ENCODE peak calls at places on chromosome 18, in seven cellular contexts. One of them, this sample, is unnamed.

GRCh38 chr18:26549103-26549485 is 741 bp upstream of the KCTD1 start:
- DNase-seq in HCT116: no peak
- DNase-seq in H1: peak; percentile 74
- DNase-seq in K562: no peak
- DNase-seq in HepG2: no peak
- DNase-seq in GM12878: no peak
- DNase-seq in SK-N-SH: peak; percentile 69
- DNase-seq in this sample: no peak

GRCh38 chr18:59996370-59996966 is 96.7 kb downstream of the PMAIP1 start:
- DNase-seq in HCT116: peak; percentile 59
- DNase-seq in H1: no peak
- DNase-seq in K562: peak; percentile 37
- DNase-seq in HepG2: peak; percentile 15
- DNase-seq in GM12878: no peak
- DNase-seq in SK-N-SH: peak; percentile 58
- DNase-seq in this sample: no peak

GRCh38 chr18:55780591-55781071 is 192.6 kb upstream of the TCF4 start:
- DNase-seq in HCT116: no peak
- DNase-seq in H1: no peak
- DNase-seq in K562: no peak
- DNase-seq in HepG2: no peak
- DNase-seq in GM12878: no peak
- DNase-seq in SK-N-SH: no peak
- DNase-seq in this sample: no peak

GRCh38 chr18:22813648-22814328 is 119.3 kb upstream of the RBBP8 start:
- DNase-seq in HCT116: no peak
- DNase-seq in H1: no peak
- DNase-seq in K562: peak; percentile 30
- DNase-seq in HepG2: peak; percentile 21
- DNase-seq in GM12878: no peak
- DNase-seq in SK-N-SH: peak; percentile 43
- DNase-seq in this sample: no peak

GRCh38 chr18:37385846-37386435 is 179.7 kb downstream of the CELF4 start:
- DNase-seq in HCT116: peak; percentile 24
- DNase-seq in H1: no peak
- DNase-seq in K562: peak; percentile 58
- DNase-seq in HepG2: peak; percentile 13
- DNase-seq in GM12878: no peak
- DNase-seq in SK-N-SH: peak; percentile 52
- DNase-seq in this sample: no peak

GRCh38 chr18:68489018-68489792 is 225.7 kb downstream of the TMX3 start:
- DNase-seq in HCT116: no peak
- DNase-seq in H1: no peak
- DNase-seq in K562: no peak
- DNase-seq in HepG2: no peak
- DNase-seq in GM12878: no peak
- DNase-seq in SK-N-SH: no peak
- DNase-seq in this sample: peak; percentile 50

GRCh38 chr18:51897884-51898283 is 442.1 kb upstream of the DCC start:
- DNase-seq in HCT116: no peak
- DNase-seq in H1: no peak
- DNase-seq in K562: no peak
- DNase-seq in HepG2: no peak
- DNase-seq in GM12878: no peak
- DNase-seq in SK-N-SH: no peak
- DNase-seq in this sample: no peak

GRCh38 chr18:29644276-29644675 is 1398.3 kb downstream of the DSC3 start:
- DNase-seq in HCT116: peak; percentile 0
- DNase-seq in H1: no peak
- DNase-seq in K562: no peak
- DNase-seq in HepG2: no peak
- DNase-seq in GM12878: no peak
- DNase-seq in SK-N-SH: no peak
- DNase-seq in this sample: no peak

GRCh38 chr18:47992903-47993302 is 62.4 kb upstream of the SMAD2 start:
- DNase-seq in HCT116: no peak
- DNase-seq in H1: no peak
- DNase-seq in K562: no peak
- DNase-seq in HepG2: no peak
- DNase-seq in GM12878: no peak
- DNase-seq in SK-N-SH: no peak
- DNase-seq in this sample: no peak

GRCh38 chr18:22841840-22842239 is 91.3 kb upstream of the RBBP8 start:
- DNase-seq in HCT116: no peak
- DNase-seq in H1: no peak
- DNase-seq in K562: no peak
- DNase-seq in HepG2: no peak
- DNase-seq in GM12878: no peak
- DNase-seq in SK-N-SH: no peak
- DNase-seq in this sample: no peak

GRCh38 chr18:668263-668662 is 10.8 kb downstream of the TYMS start:
- DNase-seq in HCT116: no peak
- DNase-seq in H1: no peak
- DNase-seq in K562: no peak
- DNase-seq in HepG2: no peak
- DNase-seq in GM12878: no peak
- DNase-seq in SK-N-SH: no peak
- DNase-seq in this sample: no peak

GRCh38 chr18:78974115-78974740 is 5.4 kb upstream of the SALL3 start:
- DNase-seq in HCT116: no peak
- DNase-seq in H1: peak; percentile 64
- DNase-seq in K562: no peak
- DNase-seq in HepG2: no peak
- DNase-seq in GM12878: no peak
- DNase-seq in SK-N-SH: no peak
- DNase-seq in this sample: no peak

GRCh38 chr18:56431551-56431950 is 206.8 kb downstream of the TXNL1 start:
- DNase-seq in HCT116: no peak
- DNase-seq in H1: no peak
- DNase-seq in K562: no peak
- DNase-seq in HepG2: no peak
- DNase-seq in GM12878: no peak
- DNase-seq in SK-N-SH: no peak
- DNase-seq in this sample: no peak

GRCh38 chr18:44723973-44724778 is 43.5 kb downstream of the SETBP1 start:
- DNase-seq in HCT116: no peak
- DNase-seq in H1: no peak
- DNase-seq in K562: peak; percentile 30
- DNase-seq in HepG2: no peak
- DNase-seq in GM12878: no peak
- DNase-seq in SK-N-SH: no peak
- DNase-seq in this sample: no peak

GRCh38 chr18:6660334-6660733 is 69.2 kb upstream of the ARHGAP28 start:
- DNase-seq in HCT116: no peak
- DNase-seq in H1: no peak
- DNase-seq in K562: no peak
- DNase-seq in HepG2: no peak
- DNase-seq in GM12878: no peak
- DNase-seq in SK-N-SH: no peak
- DNase-seq in this sample: no peak

GRCh38 chr18:7733642-7734041 is 166.5 kb downstream of the PTPRM start:
- DNase-seq in HCT116: no peak
- DNase-seq in H1: no peak
- DNase-seq in K562: no peak
- DNase-seq in HepG2: peak; percentile 57
- DNase-seq in GM12878: no peak
- DNase-seq in SK-N-SH: no peak
- DNase-seq in this sample: no peak

GRCh38 chr18:50203801-50204604 is 9.1 kb upstream of the MYO5B start:
- DNase-seq in HCT116: peak; percentile 49
- DNase-seq in H1: peak; percentile 81
- DNase-seq in K562: peak; percentile 60
- DNase-seq in HepG2: peak; percentile 46
- DNase-seq in GM12878: no peak
- DNase-seq in SK-N-SH: peak; percentile 68
- DNase-seq in this sample: peak; percentile 40

DNA sequence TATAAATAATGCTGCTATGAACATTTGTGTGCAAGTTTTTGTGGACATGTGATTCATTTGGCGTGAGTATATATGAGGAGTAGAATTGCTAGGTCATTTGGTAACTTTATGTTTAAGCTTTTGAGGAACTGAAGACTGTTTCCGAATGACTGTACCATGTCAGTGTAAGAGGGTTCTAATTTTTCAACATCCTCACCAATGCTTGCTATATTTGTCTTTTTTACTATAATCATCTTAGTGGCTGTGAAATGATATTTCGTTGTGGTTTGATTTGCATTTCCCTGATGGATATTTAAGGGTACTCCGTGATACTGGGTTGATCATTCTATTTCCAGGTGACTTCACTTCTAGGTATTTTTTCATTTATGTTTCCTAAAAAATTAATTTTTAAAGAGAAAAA is 241.1 kb downstream of the BCL2 start:
- DNase-seq in HCT116: no peak
- DNase-seq in H1: no peak
- DNase-seq in K562: no peak
- DNase-seq in HepG2: no peak
- DNase-seq in GM12878: peak; percentile 98
- DNase-seq in SK-N-SH: no peak
- DNase-seq in this sample: no peak
- H3K9ac ChIP-seq in HCT116: no peak overlapping the region
- H3K9ac ChIP-seq in H1: no peak overlapping the region
- H3K9ac ChIP-seq in K562: no peak overlapping the region
- H3K9ac ChIP-seq in HepG2: no peak overlapping the region
- H3K9ac ChIP-seq in GM12878: no peak overlapping the region
- H3K9ac ChIP-seq in SK-N-SH: no peak overlapping the region
- H3K9ac ChIP-seq in this sample: no peak overlapping the region

DNA sequence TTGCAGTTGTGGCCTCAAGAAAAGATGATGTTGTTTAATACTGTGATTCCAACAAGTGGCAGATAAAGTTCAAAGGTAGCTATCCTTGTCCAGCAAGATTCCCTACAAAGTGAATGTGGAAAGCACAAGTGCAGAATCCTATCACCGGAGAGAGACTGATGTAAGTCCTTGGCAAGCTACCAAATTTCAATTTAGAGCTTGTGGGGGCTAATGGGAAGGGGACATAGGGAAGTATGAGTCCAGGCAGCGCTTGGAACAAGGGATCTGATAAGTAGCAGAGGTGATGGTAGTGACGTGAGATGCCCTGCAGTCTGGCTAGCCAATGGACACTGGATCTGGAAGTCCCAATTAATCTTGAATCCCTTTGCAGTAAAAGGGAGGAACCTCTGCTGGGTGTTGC is 165.2 kb upstream of the DTNA start:
- DNase-seq in HCT116: no peak
- DNase-seq in H1: no peak
- DNase-seq in K562: no peak
- DNase-seq in HepG2: no peak
- DNase-seq in GM12878: no peak
- DNase-seq in SK-N-SH: peak; percentile 31
- DNase-seq in this sample: no peak
- TF ChIP-seq YY1 in HCT116: no peak
- TF ChIP-seq YY1 in H1: no peak
- TF ChIP-seq YY1 in K562: no peak
- TF ChIP-seq YY1 in HepG2: no peak
- TF ChIP-seq YY1 in GM12878: no peak
- TF ChIP-seq YY1 in SK-N-SH: no peak
- TF ChIP-seq YY1 in this sample: no peak

GRCh38 chr18:24982831-24983230 is 369.1 kb downstream of the ZNF521 start:
- DNase-seq in HCT116: no peak
- DNase-seq in H1: no peak
- DNase-seq in K562: no peak
- DNase-seq in HepG2: no peak
- DNase-seq in GM12878: no peak
- DNase-seq in SK-N-SH: no peak
- DNase-seq in this sample: no peak

GRCh38 chr18:24985616-24986015 is 366.4 kb downstream of the ZNF521 start:
- DNase-seq in HCT116: no peak
- DNase-seq in H1: no peak
- DNase-seq in K562: no peak
- DNase-seq in HepG2: no peak
- DNase-seq in GM12878: no peak
- DNase-seq in SK-N-SH: no peak
- DNase-seq in this sample: no peak

GRCh38 chr18:24987271-24987932 is 364.6 kb downstream of the ZNF521 start:
- DNase-seq in HCT116: no peak
- DNase-seq in H1: no peak
- DNase-seq in K562: no peak
- DNase-seq in HepG2: no peak
- DNase-seq in GM12878: no peak
- DNase-seq in SK-N-SH: peak; percentile 6
- DNase-seq in this sample: no peak

GRCh38 chr18:24986611-24987270 is 365.2 kb downstream of the ZNF521 start:
- DNase-seq in HCT116: no peak
- DNase-seq in H1: no peak
- DNase-seq in K562: no peak
- DNase-seq in HepG2: no peak
- DNase-seq in GM12878: no peak
- DNase-seq in SK-N-SH: no peak
- DNase-seq in this sample: no peak

DNA sequence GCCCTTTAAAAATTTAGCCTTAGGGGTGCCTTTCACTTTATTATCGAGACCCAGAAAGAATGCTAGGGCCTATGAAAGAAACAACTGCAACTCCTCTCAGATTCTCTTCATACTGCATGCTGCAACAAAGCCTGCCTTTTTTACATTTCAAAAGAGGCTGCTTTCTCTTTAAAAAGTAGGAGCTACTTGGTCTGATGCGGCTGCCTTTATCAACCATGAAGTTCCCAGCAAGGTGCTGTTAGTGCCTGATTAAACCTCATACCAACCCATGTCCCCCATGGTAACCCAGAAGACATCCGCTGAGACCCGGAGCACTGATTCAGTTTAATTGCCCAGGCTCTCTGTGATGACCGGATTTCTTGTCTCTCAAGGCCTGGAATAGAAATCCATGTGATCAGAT is 368.4 kb downstream of the ZNF521 start:
- DNase-seq in HCT116: no peak
- DNase-seq in H1: no peak
- DNase-seq in K562: no peak
- DNase-seq in HepG2: no peak
- DNase-seq in GM12878: no peak
- DNase-seq in SK-N-SH: no peak
- DNase-seq in this sample: no peak
- H3K4me3 ChIP-seq in HCT116: no peak overlapping the region
- H3K4me3 ChIP-seq in H1: peak overlapping the region; percentile 13
- H3K4me3 ChIP-seq in K562: no peak overlapping the region
- H3K4me3 ChIP-seq in HepG2: no peak overlapping the region
- H3K4me3 ChIP-seq in GM12878: no peak overlapping the region
- H3K4me3 ChIP-seq in SK-N-SH: no peak overlapping the region
- H3K4me3 ChIP-seq in this sample: no peak overlapping the region

DNA sequence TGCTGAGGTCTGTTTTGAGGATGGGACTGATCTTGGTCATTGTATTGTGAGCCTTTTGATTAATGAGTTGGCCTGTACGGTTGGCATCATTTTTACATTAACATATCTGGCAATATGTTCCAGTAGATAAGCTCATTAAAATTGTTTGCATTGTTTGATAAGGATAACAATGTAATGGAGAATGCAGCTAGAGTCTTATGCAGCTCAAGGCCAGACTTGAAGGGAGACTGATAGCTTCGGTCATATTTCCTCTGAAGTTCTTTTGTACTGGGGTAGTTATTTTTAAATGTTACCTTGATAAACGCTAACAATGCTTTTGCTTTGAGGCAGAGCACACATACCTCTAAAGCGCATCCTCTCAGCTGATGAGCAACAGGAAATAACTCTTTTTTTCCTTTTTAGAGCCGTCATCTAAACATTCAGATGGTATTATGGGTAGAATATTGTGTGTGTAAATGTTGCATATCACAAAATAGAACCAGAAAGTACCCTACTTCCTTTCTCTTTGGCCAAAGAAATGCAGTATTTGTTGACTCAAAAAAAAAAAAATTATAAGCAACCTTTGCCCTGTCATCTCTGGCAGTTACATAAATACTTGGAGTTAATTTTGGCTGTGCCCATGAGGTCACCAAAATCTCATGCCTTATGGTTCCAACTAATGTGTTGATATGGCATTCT is 1.3 kb downstream of the MAPRE2 start:
- DNase-seq in HCT116: no peak
- DNase-seq in H1: no peak
- DNase-seq in K562: no peak
- DNase-seq in HepG2: no peak
- DNase-seq in GM12878: no peak
- DNase-seq in SK-N-SH: no peak
- DNase-seq in this sample: no peak
- H3K9ac ChIP-seq in HCT116: no peak overlapping the region
- H3K9ac ChIP-seq in H1: no peak overlapping the region
- H3K9ac ChIP-seq in K562: peak overlapping the region; percentile 61
- H3K9ac ChIP-seq in HepG2: peak overlapping the region; percentile 77
- H3K9ac ChIP-seq in GM12878: peak overlapping the region; percentile 10
- H3K9ac ChIP-seq in SK-N-SH: peak overlapping the region; percentile 81
- H3K9ac ChIP-seq in this sample: no peak overlapping the region

This sample was measured in NT2/D1.